ENCODE peak calls at places on chromosomes 11 and 22, in six cellular contexts. H is uterus, L is body of pancreas, E is stomach, R is H1, K is breast epithelium. Y is an unnamed sample. For H3K4me1, the result is how much of the 10 kb centered on the place peaks cover.

GRCh38 chr22:36950797-36951590 is 37.6 kb downstream of the CSF2RB start:
- DNase-seq in E (no peak), L (no peak), R (no peak), K (no peak), H (no peak), Y (no peak)

GRCh38 chr11:84626256-84626655 is 1000.9 kb downstream of the DLG2 start:
- DNase-seq in L (no peak), K (no peak), R (no peak), E (no peak), H (no peak), Y (no peak)

GRCh38 chr11:73011126-73011817 is 130.8 kb downstream of the FCHSD2 start:
- DNase-seq in R (no peak), H (no peak), E (no peak), K (no peak), L (no peak), Y (no peak)

GRCh38 chr22:28799834-28800307 is 498 bp downstream of the XBP1 start:
- DNase-seq in K (peak), E (peak), R (no peak), L (peak), H (peak), Y (peak)

GRCh38 chr22:17436382-17436951 is 67.2 kb downstream of the CECR2 start:
- DNase-seq in H (no peak), E (no peak), K (no peak), L (no peak), R (no peak), Y (no peak)

GRCh38 chr11:17812286-17813187 is 78.0 kb downstream of the KCNC1 start:
- DNase-seq in H (no peak), L (no peak), K (no peak), R (no peak), E (no peak), Y (no peak)

GRCh38 chr11:121767433-121767832 is 314.7 kb upstream of the SORL1-AS1 start:
- DNase-seq in E (no peak), R (no peak), L (peak), H (no peak), K (no peak), Y (no peak)

GRCh38 chr11:32015435-32015834 is 75.4 kb upstream of the RCN1 start:
- DNase-seq in H (no peak), R (no peak), L (no peak), K (no peak), E (no peak), Y (no peak)

GRCh38 chr11:4891996-4892640 is 10.4 kb downstream of the OR51T1 start:
- DNase-seq in R (no peak), K (no peak), L (no peak), H (no peak), E (no peak), Y (no peak)

GRCh38 chr11:133157180-133157579 is 375.1 kb downstream of the OPCML start:
- DNase-seq in K (no peak), E (no peak), H (no peak), R (no peak), L (no peak), Y (no peak)

GRCh38 chr11:105612766-105613165 is 2.9 kb downstream of the GRIA4 start:
- DNase-seq in K (no peak), E (no peak), L (no peak), R (no peak), H (no peak), Y (no peak)

GRCh38 chr11:63609536-63609935 is 4.7 kb downstream of the PLAAT3 start:
- DNase-seq in E (peak), L (peak), R (no peak), H (no peak), K (no peak), Y (no peak)

GRCh38 chr22:23199159-23199558 is 18.9 kb downstream of the BCR start:
- DNase-seq in E (no peak), R (no peak), L (no peak), K (no peak), H (no peak), Y (peak)

GRCh38 chr11:65553301-65554001 is 4.7 kb downstream of the LTBP3 start:
- DNase-seq in E (no peak), L (no peak), R (no peak), K (no peak), H (no peak), Y (peak)

GRCh38 chr22:37998543-37998942 is 14.2 kb upstream of the SOX10 start:
- DNase-seq in L (peak), H (no peak), R (no peak), K (no peak), E (no peak), Y (no peak)

GRCh38 chr22:24190566-24191208 is 9.4 kb downstream of the SUSD2 start:
- DNase-seq in R (no peak), L (no peak), K (no peak), H (no peak), E (no peak), Y (no peak)

GRCh38 chr22:20566420-20567260 is 59.2 kb downstream of the MED15 start:
- DNase-seq in R (no peak), K (no peak), L (peak), E (peak), H (peak), Y (peak)

GRCh38 chr11:115548878-115549528 is 44.8 kb upstream of the CADM1 start:
- DNase-seq in E (peak), L (peak), K (no peak), R (peak), H (no peak), Y (no peak)

GRCh38 chr11:77167791-77168190 is 39.7 kb downstream of the MYO7A start:
- DNase-seq in E (no peak), H (no peak), L (no peak), K (no peak), R (no peak), Y (no peak)

GRCh38 chr11:112903310-112903709 is 57.9 kb upstream of the NCAM1 start:
- DNase-seq in R (no peak), E (no peak), K (no peak), L (no peak), H (no peak), Y (no peak)

GRCh38 chr11:111726301-111726713 is 39.9 kb downstream of the PPP2R1B start:
- DNase-seq in R (no peak), H (no peak), E (no peak), L (peak), K (no peak), Y (no peak)

GRCh38 chr11:85694385-85694980 is 8.5 kb upstream of the CCDC89 start:
- DNase-seq in H (no peak), L (no peak), K (no peak), E (no peak), R (no peak), Y (no peak)

GRCh38 chr11:35303596-35304392 is 115.6 kb downstream of the SLC1A2 start:
- DNase-seq in H (peak), L (peak), R (no peak), K (no peak), E (peak), Y (no peak)

GRCh38 chr11:45021692-45022130 is 71.0 kb upstream of the TP53I11 start:
- DNase-seq in R (no peak), K (peak), E (no peak), H (peak), L (peak), Y (no peak)

DNA sequence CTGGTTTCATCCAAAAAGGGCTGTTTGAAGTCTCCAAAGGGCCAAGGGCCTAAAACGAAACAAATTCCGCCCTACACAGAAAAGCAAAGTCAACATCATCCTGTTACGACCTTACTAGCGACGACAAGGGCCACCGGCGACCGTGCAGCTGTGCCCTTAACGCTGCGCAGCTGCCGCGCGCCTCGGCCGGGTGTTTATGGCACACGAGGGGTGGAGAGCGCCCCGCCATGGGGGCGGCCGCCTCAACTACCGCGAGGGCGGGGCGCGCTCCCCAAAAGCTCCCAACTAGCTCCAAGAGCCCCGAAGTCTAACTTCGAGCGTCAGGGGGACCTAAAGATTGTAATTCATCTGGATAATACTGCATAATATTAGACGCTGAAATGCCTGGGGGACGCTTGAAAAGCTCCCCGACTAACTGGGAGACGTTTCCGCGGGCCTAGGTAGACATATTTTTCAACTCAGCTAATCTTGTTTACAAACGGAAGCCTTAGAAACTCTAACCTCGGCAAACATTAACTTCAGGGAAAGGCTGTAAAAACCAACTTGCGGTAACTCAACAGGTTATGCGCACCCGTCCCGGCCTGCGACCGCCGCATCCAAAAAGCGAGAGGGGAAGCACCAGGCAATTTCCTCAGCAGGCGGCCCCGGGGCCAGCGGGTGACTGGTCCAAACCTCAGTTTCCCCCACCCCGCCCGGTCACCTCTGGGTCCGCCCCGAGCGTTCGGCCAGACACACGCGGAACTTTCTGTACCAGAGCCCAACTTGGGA is 688 bp downstream of the TMEM123 start:
- DNase-seq in R (no peak), L (peak), H (peak), E (peak), K (no peak), Y (peak)
- H3K4me1 ChIP-seq in R (under half), L (under half), H (under half), E (half or more), K (under half), Y (half or more)

GRCh38 chr22:42412744-42413220 is 19.4 kb downstream of the NFAM1 start:
- DNase-seq in R (no peak), E (no peak), L (no peak), K (no peak), H (no peak), Y (no peak)
- H3K4me3 ChIP-seq in R (peak), E (no peak), L (no peak), K (no peak), H (no peak), Y (no peak)

DNA sequence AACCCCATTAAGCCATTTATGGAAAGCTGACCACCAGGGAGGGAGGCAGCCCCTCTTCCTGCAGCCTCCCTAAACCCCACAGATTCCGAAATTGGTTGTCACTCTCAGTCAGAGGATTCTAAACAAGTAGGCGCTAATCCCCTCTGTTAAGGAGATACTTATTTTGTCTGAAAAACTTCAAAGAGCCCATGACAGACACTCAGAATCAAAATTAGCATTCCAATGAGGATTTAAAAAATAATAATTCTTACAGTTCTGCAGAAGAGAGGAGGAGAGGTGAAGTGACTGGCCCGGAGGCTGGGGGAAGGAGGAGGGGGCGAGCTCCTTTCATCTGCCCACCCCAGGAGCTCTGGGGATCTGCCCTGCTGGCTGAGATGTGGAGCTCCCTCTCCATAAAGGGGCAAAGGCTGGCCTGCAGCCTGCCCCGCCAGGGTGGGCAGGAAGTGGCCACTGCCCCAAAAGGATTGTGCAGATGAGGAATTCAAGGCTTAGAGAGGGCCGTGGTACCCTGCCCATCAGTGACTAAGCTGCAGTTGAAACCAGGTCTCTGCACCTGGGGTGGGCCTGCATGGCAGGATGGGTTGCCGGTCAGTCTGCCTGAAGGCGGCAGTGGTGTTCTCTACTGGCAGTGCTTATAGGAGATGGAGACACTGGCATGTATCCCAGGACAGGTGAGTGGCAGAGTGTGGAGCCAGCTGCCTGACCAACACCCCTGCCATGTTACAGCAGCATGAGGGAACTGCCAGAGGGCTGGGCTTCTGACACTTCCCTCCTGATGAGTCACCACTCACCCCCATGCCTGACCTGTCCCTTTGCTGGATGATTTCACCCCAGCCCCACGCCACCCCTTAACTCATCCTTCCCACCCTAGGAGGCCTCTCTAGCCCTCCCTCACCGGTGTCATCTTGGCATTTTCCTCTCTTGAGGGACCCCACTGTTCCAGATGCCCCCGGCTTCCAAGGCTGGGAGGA is 70.0 kb upstream of the LMO1 start:
- DNase-seq in H (no peak), E (no peak), R (no peak), L (peak), K (no peak), Y (no peak)
- TF ChIP-seq POLR2A in H (no peak), E (no peak), R (no peak), L (no peak), K (no peak), Y (no peak)

GRCh38 chr11:88327462-88328143 is 9.9 kb downstream of the CTSC start:
- DNase-seq in R (no peak), E (no peak), L (no peak), K (no peak), H (no peak), Y (no peak)

GRCh38 chr11:88330826-88331428 is 6.6 kb downstream of the CTSC start:
- DNase-seq in L (no peak), R (no peak), K (no peak), H (no peak), E (no peak), Y (no peak)

GRCh38 chr11:88332851-88333250 is 4.7 kb downstream of the CTSC start:
- DNase-seq in E (no peak), H (no peak), L (no peak), K (no peak), R (no peak), Y (no peak)

GRCh38 chr11:88327061-88327460 is 10.5 kb downstream of the CTSC start:
- DNase-seq in K (no peak), L (no peak), H (no peak), E (no peak), R (no peak), Y (no peak)

GRCh38 chr11:88329563-88330250 is 7.8 kb downstream of the CTSC start:
- DNase-seq in E (no peak), H (no peak), K (no peak), R (no peak), L (no peak), Y (no peak)
- H3K4me1 ChIP-seq in E (under half), H (under half), K (under half), R (under half), L (under half), Y (under half)